ENCODE peak calls at places on chromosomes 4 and X, in ten cellular contexts. J is astrocyte of the cerebellum; P is OCI-LY7; A is pancreas; K is fibroblast of mammary gland; X is CD8-positive, alpha-beta T cell; T is lower lobe of right lung; V is retinal pigment epithelial cell; U is bronchial epithelial cell; Z is cardiac muscle cell. O is an unnamed sample.

GRCh38 chr4:154916068-154916467 is 135.0 kb downstream of the RBM46 start:
- DNase-seq in J (no peak), P (no peak), V (no peak), T (no peak), Z (no peak), X (no peak), U (no peak), A (no peak), K (no peak), O (no peak)

GRCh38 chrX:118325453-118325852 is 20.5 kb upstream of the WDR44 start:
- DNase-seq in X (no peak), U (peak; percentile 13), K (peak; percentile 8), A (no peak), Z (no peak), J (no peak), T (no peak), P (peak; percentile 22), V (no peak), O (peak; percentile 1)

GRCh38 chrX:134013092-134013497 is 27.7 kb upstream of the GPC3 start:
- DNase-seq in A (no peak), Z (no peak), T (no peak), K (peak; percentile 62), U (peak; percentile 80), V (no peak), X (no peak), P (no peak), J (no peak), O (no peak)

GRCh38 chrX:30521440-30522182 is 56.0 kb downstream of the TASL start:
- DNase-seq in J (no peak), Z (peak; percentile 13), X (no peak), P (no peak), V (peak; percentile 45), A (no peak), T (no peak), K (peak; percentile 48), U (peak; percentile 19), O (peak; percentile 35)

GRCh38 chr4:103032575-103032974 is 13.1 kb upstream of the SLC9B1 start:
- DNase-seq in Z (peak; percentile 62), X (no peak), V (no peak), P (peak; percentile 58), U (peak; percentile 51), A (peak; percentile 42), K (peak; percentile 31), J (peak; percentile 19), T (no peak), O (peak; percentile 23)

GRCh38 chr4:72858328-72858727 is 211.2 kb downstream of the COX18 start:
- DNase-seq in P (no peak), T (no peak), X (no peak), Z (no peak), U (peak; percentile 78), V (no peak), A (no peak), J (peak; percentile 48), K (peak; percentile 87), O (peak; percentile 82)

GRCh38 chr4:57303012-57303751 is 193.0 kb upstream of the IGFBP7 start:
- DNase-seq in V (peak; percentile 58), P (no peak), Z (peak; percentile 23), X (no peak), T (no peak), K (peak; percentile 2), J (no peak), U (peak; percentile 3), A (no peak), O (no peak)

GRCh38 chrX:131607796-131608369 is 64.0 kb downstream of the OR13H1 start:
- DNase-seq in P (no peak), U (no peak), K (no peak), A (no peak), T (no peak), V (no peak), Z (no peak), J (no peak), X (no peak), O (no peak)

GRCh38 chr4:182698212-182698611 is 219.0 kb downstream of the DCTD start:
- DNase-seq in V (no peak), U (no peak), T (no peak), X (no peak), P (no peak), Z (no peak), J (no peak), K (no peak), A (no peak), O (no peak)

GRCh38 chr4:26839534-26839951 is 21.1 kb upstream of the STIM2 start:
- DNase-seq in P (no peak), U (peak; percentile 39), T (no peak), K (peak; percentile 84), A (peak; percentile 75), X (no peak), V (no peak), J (no peak), Z (no peak), O (peak; percentile 25)

GRCh38 chr4:56981795-56982201 is 3.1 kb downstream of the POLR2B start:
- DNase-seq in P (no peak), A (no peak), J (no peak), V (no peak), X (no peak), U (peak; percentile 29), Z (no peak), K (no peak), T (no peak), O (peak; percentile 55)

GRCh38 chrX:3271485-3272186 is 74.8 kb downstream of the MXRA5 start:
- DNase-seq in T (no peak), P (no peak), X (no peak), Z (no peak), U (peak; percentile 79), V (peak; percentile 77), K (peak; percentile 60), A (no peak), J (peak; percentile 49), O (peak; percentile 88)

GRCh38 chr4:10108818-10109783 is 7.5 kb downstream of the WDR1 start:
- DNase-seq in T (no peak), P (no peak), X (peak; percentile 73), A (no peak), U (peak; percentile 94), Z (no peak), J (no peak), K (peak; percentile 61), V (no peak), O (no peak)

GRCh38 chr4:97656034-97656720 is 487.1 kb downstream of the STPG2 start:
- DNase-seq in J (peak; percentile 28), V (peak; percentile 43), T (no peak), P (no peak), X (no peak), U (peak; percentile 98), K (peak; percentile 84), Z (no peak), A (no peak), O (peak; percentile 79)

DNA sequence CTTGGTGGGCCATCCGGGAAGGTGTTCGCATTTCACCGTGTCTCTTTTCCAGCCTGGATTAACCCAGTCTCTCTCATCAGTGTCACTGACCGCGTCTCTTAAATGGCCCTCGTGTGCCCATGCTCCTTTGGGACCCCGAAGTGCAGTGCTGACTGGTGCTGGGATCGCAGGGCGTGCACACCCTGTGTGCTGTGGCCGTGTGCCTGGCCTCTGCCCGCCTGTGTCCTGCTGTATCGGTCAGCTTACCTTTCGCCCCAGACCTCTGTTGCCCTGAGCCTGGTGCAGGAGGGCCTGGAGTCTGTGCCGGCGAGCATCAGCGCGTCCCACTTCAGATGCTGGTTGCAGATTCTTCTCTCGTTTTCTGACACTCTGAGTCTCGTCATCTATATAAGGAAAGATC is 68.3 kb upstream of the HGFAC start:
- DNase-seq in Z (no peak), K (no peak), X (no peak), T (peak; percentile 41), V (no peak), J (no peak), P (no peak), A (no peak), U (no peak), O (no peak)
- H3K4me3 ChIP-seq in Z (no peak overlapping the region), K (no peak overlapping the region), X (no peak overlapping the region), T (no peak overlapping the region), V (no peak overlapping the region), J (no peak overlapping the region), P (no peak overlapping the region), A (no peak overlapping the region), U (no peak overlapping the region), O (no peak overlapping the region)

GRCh38 chr4:117691572-117692351 is 342.5 kb upstream of the NDST3 start:
- DNase-seq in X (no peak), U (no peak), V (no peak), P (no peak), T (no peak), A (no peak), J (no peak), Z (no peak), K (no peak), O (no peak)

DNA sequence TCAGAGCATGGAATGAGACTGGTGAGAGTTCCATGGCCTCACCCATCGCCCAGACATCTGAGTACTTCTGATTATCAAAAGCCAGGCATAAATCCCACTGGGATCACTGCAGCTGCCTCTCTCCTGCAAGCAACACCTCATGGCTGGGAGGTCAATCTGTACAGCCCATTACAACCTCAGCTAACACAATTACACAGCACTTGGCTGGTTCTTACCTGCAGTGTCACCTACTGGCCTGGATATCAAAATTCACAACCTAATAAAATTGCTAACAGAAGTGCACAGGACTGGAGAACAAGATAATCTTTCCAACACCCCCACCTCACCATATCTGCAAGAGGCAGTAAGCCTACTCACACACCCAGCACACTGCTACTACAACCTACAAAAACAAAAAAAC is 341.7 kb upstream of the NDST3 start:
- DNase-seq in J (no peak), A (no peak), X (no peak), U (no peak), V (no peak), T (no peak), Z (no peak), P (no peak), K (no peak), O (no peak)
- TF ChIP-seq CTCF in J (no peak), A (no peak), X (no peak), U (no peak), V (no peak), T (no peak), Z (no peak), P (no peak), K (no peak), O (no peak)

DNA sequence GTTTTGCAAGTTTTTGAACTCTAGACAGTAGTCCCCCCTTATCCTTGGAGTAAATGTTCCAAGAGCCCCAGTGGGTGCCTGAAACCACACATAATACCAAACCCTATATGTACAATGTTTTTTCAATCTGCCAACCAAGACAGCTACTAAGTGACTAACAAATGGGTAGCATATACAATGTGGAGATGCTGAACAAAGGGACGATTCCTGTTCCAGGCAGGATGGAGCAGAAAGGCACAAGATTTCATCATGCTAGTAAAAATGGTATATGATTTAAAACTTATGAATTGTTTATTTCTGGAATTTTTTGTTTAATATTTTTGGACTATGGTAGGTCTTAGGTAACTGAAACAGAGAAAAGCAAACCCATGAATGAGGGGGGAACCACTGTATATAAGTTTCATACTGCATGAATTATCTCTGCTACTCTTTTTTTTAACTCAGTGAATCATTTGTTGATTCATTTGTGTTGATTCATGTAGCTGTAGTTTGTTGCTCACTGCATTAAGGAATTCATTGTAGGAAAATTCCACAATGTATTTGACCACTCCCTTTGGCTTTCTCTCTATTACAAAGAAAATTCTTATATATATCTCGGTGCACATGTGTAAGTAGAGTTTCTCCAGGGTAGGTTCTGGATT is 21.9 kb upstream of the ANXA3 start:
- DNase-seq in T (no peak), V (no peak), X (no peak), J (no peak), U (peak; percentile 95), P (no peak), Z (no peak), A (no peak), K (peak; percentile 80), O (no peak)
- H3K4me3 ChIP-seq in T (no peak overlapping the region), V (no peak overlapping the region), X (no peak overlapping the region), J (no peak overlapping the region), U (no peak overlapping the region), P (no peak overlapping the region), Z (no peak overlapping the region), A (no peak overlapping the region), K (no peak overlapping the region), O (no peak overlapping the region)

GRCh38 chr4:75289843-75290616 is 224.2 kb downstream of the RCHY1 start:
- DNase-seq in V (no peak), X (no peak), Z (peak; percentile 49), K (peak; percentile 28), A (peak; percentile 12), U (peak; percentile 90), T (no peak), J (no peak), P (peak; percentile 31), O (no peak)
- TF ChIP-seq CTCF in V (peak; percentile 69), X (no peak), Z (peak; percentile 33), K (peak; percentile 32), A (no peak), U (peak; percentile 52), T (peak; percentile 35), J (no peak), P (peak; percentile 75), O (peak; percentile 4)